ENCODE peak calls at places on chromosomes 16 and 17, in five cellular contexts. L is DND-41, P is A673, M is neural progenitor cell, G is lower lobe of right lung. S is an unnamed sample.
A peak's percentile ranks its signal among the peaks of the same experiment; 100 is the strongest.

GRCh38 chr17:35847006-35847405 is 21.7 kb downstream of the HEATR9 start:
- DNase-seq in L (no peak), P (no peak), G (no peak), M (no peak), S (no peak)

GRCh38 chr16:31009894-31010293 is 544 bp downstream of the STX1B start:
- DNase-seq in L (no peak), G (no peak), M (peak; percentile 38), P (no peak), S (no peak)

GRCh38 chr17:79294459-79295071 is 219.9 kb downstream of the ENGASE start:
- DNase-seq in M (peak; percentile 92), G (peak; percentile 60), L (peak; percentile 61), P (peak; percentile 59), S (peak; percentile 83)

GRCh38 chr17:17921192-17922082 is 50.8 kb downstream of the TOM1L2 start:
- DNase-seq in L (no peak), P (peak; percentile 89), G (no peak), M (peak; percentile 77), S (no peak)

GRCh38 chr17:29619251-29619650 is 3.5 kb downstream of the CORO6 start:
- DNase-seq in P (peak; percentile 71), L (no peak), G (no peak), M (peak; percentile 57), S (peak; percentile 43)

GRCh38 chr16:31568577-31569359 is 41.1 kb downstream of the AHSP start:
- DNase-seq in L (no peak), P (no peak), M (peak; percentile 51), G (peak; percentile 71), S (peak; percentile 83)

GRCh38 chr16:2178321-2179106 is 17.9 kb downstream of the CASKIN1 start:
- DNase-seq in P (peak; percentile 67), M (peak; percentile 76), L (no peak), G (no peak), S (no peak)

GRCh38 chr16:84045001-84045817 is 2.6 kb upstream of the SLC38A8 start:
- DNase-seq in M (peak; percentile 95), G (peak; percentile 37), P (no peak), L (no peak), S (peak; percentile 59)

GRCh38 chr16:72210072-72210471 is 38.1 kb upstream of the PMFBP1 start:
- DNase-seq in L (no peak), P (no peak), M (no peak), G (no peak), S (no peak)

DNA sequence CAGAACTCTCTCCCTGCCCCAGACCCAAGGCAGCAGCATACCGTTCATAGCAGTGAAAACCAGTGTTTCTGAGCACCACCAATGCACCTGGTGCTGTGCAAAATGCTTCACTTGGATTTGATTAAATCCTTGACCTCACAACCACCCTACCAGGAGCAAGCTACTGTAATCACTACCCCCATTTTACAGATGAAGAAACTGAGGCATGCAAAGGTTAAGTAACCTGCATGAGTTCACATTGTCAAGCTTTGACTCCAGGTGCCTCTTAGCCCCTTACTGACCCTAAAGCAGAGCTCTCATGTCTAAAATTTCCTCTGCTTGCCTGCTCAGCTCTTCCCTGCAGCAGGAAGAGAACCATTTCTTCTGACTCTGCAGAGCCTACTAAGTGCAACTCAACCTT is 34.2 kb upstream of the GOSR2 start:
- DNase-seq in G (no peak), M (no peak), L (no peak), P (no peak), S (no peak)
- H3K36me3 ChIP-seq in G (no peaks in the 10 kb centered on the region), M (no peaks in the 10 kb centered on the region), L (no peaks in the 10 kb centered on the region), P (no peaks in the 10 kb centered on the region), S (no peaks in the 10 kb centered on the region)

GRCh38 chr17:82214012-82214628 is 1.5 kb upstream of the CCDC57 start:
- DNase-seq in G (no peak), M (no peak), L (no peak), P (no peak), S (no peak)
- H3K4me1 ChIP-seq in G (peaks cover 49% of the 10 kb centered on the region), M (no peaks in the 10 kb centered on the region), L (peaks cover 20% of the 10 kb centered on the region), P (peaks cover 8% of the 10 kb centered on the region), S (peaks cover 47% of the 10 kb centered on the region)

GRCh38 chr17:7501729-7502128 is 17.6 kb downstream of the POLR2A start:
- DNase-seq in L (no peak), P (no peak), G (no peak), M (no peak), S (no peak)

GRCh38 chr17:7502987-7503386 is 18.8 kb downstream of the POLR2A start:
- DNase-seq in L (peak; percentile 26), P (peak; percentile 27), M (peak; percentile 48), G (no peak), S (no peak)

GRCh38 chr17:7499161-7499560 is 15.0 kb downstream of the POLR2A start:
- DNase-seq in G (no peak), M (no peak), P (no peak), L (no peak), S (no peak)

GRCh38 chr17:7502171-7502847 is 18.1 kb downstream of the POLR2A start:
- DNase-seq in P (peak; percentile 32), M (no peak), L (no peak), G (no peak), S (no peak)

GRCh38 chr17:7503521-7503920 is 19.4 kb downstream of the POLR2A start:
- DNase-seq in P (no peak), M (no peak), G (no peak), L (no peak), S (no peak)
- H3K36me3 ChIP-seq in P (peaks cover 94% of the 10 kb centered on the region), M (peaks cover 18% of the 10 kb centered on the region), G (peaks cover 100% of the 10 kb centered on the region), L (peaks cover 94% of the 10 kb centered on the region), S (peaks cover 99% of the 10 kb centered on the region)

GRCh38 chr17:27793906-27794380 is 6.4 kb downstream of the NOS2 start:
- DNase-seq in G (no peak), P (no peak), L (no peak), M (no peak), S (no peak)
- H3K4me1 ChIP-seq in G (peaks cover 9% of the 10 kb centered on the region), P (peaks cover 6% of the 10 kb centered on the region), L (no peaks in the 10 kb centered on the region), M (peaks cover 5% of the 10 kb centered on the region), S (peaks cover 4% of the 10 kb centered on the region)

DNA sequence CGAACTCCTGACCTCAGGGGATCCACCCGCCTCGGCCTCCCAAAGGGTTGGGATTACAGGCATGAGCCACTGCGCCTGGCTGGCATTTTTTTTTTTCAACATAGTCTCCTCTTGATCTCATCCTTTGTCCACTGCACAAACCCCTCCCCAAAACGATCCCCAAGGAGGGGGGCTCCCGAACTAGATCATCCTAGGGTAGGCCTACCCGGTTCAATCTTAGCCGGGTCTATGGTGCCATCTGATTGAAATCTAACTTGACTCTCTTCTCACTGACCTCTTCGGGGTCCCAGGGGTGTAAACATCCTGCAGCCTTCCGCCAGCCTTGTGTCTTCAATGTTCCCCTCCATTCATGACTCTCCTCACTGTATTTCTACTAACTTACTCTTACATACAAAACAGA is 140.5 kb upstream of the CRHR1 start:
- DNase-seq in G (no peak), P (no peak), L (no peak), M (no peak), S (no peak)
- H3K36me3 ChIP-seq in G (no peaks in the 10 kb centered on the region), P (no peaks in the 10 kb centered on the region), L (peaks cover 7% of the 10 kb centered on the region), M (peaks cover 4% of the 10 kb centered on the region), S (peaks cover 5% of the 10 kb centered on the region)